ENCODE peak calls at places on chromosomes 1 and 21, in four cellular contexts. R, O, A and C are unnamed samples.

GRCh38 chr1:151047925-151048644 is 534 bp downstream of the C1orf56 start:
- DNase-seq in O (peak), R (peak), A (peak), C (peak)

GRCh38 chr1:38340409-38340808 is 293.8 kb upstream of the POU3F1 start:
- DNase-seq in O (no peak), A (no peak), R (no peak), C (no peak)

GRCh38 chr1:25599969-25600610 is 16.5 kb upstream of the MAN1C1 start:
- DNase-seq in A (no peak), R (no peak), O (no peak), C (no peak)

GRCh38 chr1:226108935-226109828 is 46.7 kb downstream of the H3-3A start:
- DNase-seq in A (peak), R (no peak), O (no peak), C (no peak)

GRCh38 chr1:36151845-36152203 is 2.5 kb upstream of the TRAPPC3 start:
- DNase-seq in R (no peak), O (no peak), A (peak), C (no peak)

GRCh38 chr1:93080424-93080823 is 1.3 kb downstream of the MTF2 start:
- DNase-seq in O (no peak), R (no peak), A (no peak), C (no peak)

GRCh38 chr1:179955318-179955638 is 668 bp downstream of the CEP350 start:
- DNase-seq in O (no peak), R (no peak), A (no peak), C (no peak)

GRCh38 chr1:195763907-195764183 is 844.4 kb downstream of the KCNT2 start:
- DNase-seq in O (no peak), A (no peak), R (no peak), C (no peak)

GRCh38 chr1:205567716-205568115 is 63.2 kb downstream of the CDK18 start:
- DNase-seq in A (no peak), O (no peak), R (no peak), C (no peak)

GRCh38 chr1:204134103-204134502 is 17.7 kb downstream of the ETNK2 start:
- DNase-seq in R (no peak), O (no peak), A (no peak), C (no peak)

GRCh38 chr1:51661081-51661518 is 44.2 kb downstream of the OSBPL9 start:
- DNase-seq in A (no peak), O (no peak), R (no peak), C (no peak)

GRCh38 chr1:232327296-232327695 is 302.6 kb downstream of the SIPA1L2 start:
- DNase-seq in R (no peak), A (no peak), O (no peak), C (no peak)

GRCh38 chr1:209869242-209870149 is 41.7 kb downstream of the UTP25 start:
- DNase-seq in R (no peak), O (no peak), A (no peak), C (no peak)

GRCh38 chr21:26572668-26573381 is at the start of gene CYYR1:
- DNase-seq in A (peak), O (no peak), R (peak), C (no peak)

GRCh38 chr1:70503358-70503757 is 92.3 kb downstream of the CTH start:
- DNase-seq in A (no peak), O (no peak), R (no peak), C (no peak)

GRCh38 chr1:49448200-49448599 is 575.6 kb downstream of the AGBL4 start:
- DNase-seq in O (no peak), R (no peak), A (no peak), C (no peak)

DNA sequence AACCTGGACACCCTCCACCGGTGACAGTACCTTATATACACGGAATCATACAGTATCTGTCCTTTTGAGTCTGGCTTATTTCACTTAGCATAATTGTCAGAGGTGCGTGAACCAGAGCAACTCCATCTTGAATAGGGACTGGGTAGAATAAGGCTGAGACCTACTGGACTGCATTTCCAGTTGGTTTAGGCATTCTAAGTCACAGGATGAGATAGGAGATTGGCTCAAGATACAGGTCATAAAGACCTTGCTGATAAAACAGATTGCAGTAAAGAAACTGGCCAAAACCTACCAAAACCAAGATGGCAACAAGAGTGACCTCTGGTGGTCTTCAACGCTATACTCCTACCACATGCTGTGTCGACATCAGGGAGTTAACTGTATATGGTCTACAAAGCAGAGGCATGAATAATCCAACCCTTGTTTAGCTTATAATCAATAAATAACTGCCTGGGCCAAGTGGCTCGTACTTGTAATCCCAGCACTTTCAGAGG is 1.4 kb upstream of the FDPS start:
- DNase-seq in O (no peak), R (peak), A (no peak), C (no peak)
- H3K27ac ChIP-seq in O (no peak), R (no peak), A (no peak), C (no peak)

DNA sequence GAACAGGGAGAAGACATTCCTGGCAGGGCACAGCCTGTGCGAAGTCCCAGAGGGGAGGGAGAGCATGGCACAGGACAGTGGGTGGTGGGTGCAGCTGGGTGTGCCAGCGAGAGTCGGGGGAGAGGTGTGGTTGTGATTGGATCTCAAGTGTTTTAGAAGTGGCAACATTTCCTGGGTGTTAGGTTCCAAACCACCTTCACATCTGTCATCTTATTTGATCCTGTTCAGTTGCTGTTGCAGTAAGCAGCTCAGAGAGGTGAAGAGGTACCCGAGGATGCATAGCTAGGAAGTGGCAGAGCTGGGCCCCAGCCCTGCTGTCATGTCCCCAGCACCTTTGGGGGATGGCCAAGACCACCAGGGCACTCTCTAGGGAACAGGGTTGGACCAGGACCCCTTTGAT is 22.0 kb upstream of the DISP3 start:
- DNase-seq in A (no peak), O (no peak), R (no peak), C (no peak)
- H3K27ac ChIP-seq in A (no peak), O (no peak), R (no peak), C (no peak)

GRCh38 chr1:208174736-208175507 is 69.3 kb downstream of the PLXNA2 start:
- DNase-seq in R (no peak), A (no peak), O (no peak), C (no peak)
- H3K27ac ChIP-seq in R (no peak), A (no peak), O (no peak), C (no peak)

DNA sequence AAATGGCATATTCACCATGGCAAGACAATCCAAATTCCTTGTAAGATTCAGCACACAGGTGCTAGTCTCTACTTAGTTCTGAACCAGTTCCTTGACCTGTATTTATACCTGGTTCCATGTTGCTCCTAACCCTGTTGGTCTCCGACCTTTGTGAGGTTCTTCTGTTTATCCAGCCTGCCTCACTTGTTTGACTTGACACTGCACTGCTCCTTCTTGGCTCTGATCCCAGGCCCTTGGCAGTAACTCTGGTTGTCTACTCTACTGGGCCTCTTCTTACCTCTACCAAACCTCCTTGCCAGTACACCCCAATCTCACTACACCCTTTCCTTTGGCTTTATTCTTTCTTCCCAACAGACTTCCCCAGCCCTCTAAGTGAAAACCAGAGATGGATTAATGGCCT is 419.4 kb upstream of the USP24 start:
- DNase-seq in O (no peak), A (no peak), R (no peak), C (no peak)
- H3K27ac ChIP-seq in O (no peak), A (no peak), R (no peak), C (no peak)

DNA sequence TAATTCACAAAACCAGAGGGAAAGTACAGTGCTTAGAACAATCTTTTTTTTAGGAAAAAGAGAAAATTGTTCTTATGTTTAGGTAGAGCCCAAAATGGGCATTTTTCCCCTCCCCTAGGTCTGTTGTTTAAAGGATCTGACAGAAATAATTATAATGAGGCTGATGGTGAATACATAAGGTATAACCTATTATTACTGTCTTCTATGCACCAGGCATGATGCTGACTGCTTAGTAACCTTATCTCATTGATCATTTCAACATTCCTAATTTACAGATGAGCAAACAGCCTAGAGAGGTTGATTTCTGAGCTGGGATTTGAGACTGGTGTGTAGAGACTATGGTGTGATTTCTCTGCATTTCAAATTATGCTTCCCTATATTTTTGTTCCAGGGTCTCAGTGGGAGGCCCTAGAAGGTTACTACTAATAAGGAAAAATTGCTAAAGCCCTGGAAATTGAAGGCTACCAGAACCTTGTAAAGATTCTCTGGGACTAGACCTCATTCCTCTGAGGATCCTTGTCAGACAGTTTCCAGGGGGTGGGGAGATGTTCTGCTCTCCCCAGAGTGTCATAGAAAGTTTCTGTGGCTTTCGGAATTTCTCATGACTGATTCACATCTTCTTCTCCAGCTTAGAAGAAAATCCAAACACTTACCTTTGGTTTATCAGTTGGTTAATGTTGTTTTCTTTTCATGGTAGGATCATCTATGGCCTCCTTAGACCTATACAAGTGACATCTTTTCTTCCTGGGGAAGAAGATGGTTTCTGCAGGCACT is 44.9 kb downstream of the ROR1 start:
- DNase-seq in R (no peak), O (no peak), A (no peak), C (no peak)
- H3K27ac ChIP-seq in R (no peak), O (no peak), A (no peak), C (no peak)